ENCODE peak calls at places on chromosomes 6 and 20, in ten cellular contexts. N is right atrium auricular region; H is A549; B is sigmoid colon; Y is pancreas; L is lower lobe of right lung; U is RWPE2; S is tibial artery; T is heart left ventricle; I is CD8-positive, alpha-beta T cell. A is an unnamed sample. For H3K4me1, the result is how much of the 10 kb centered on the place peaks cover.

GRCh38 chr6:71387179-71387578 is 98.6 kb downstream of the OGFRL1 start:
- DNase-seq in S (no peak), U (no peak), B (no peak), N (no peak), T (no peak), H (no peak), Y (no peak), I (no peak), L (no peak), A (no peak)

GRCh38 chr6:82906951-82907350 is 158.7 kb downstream of the UBE3D start:
- DNase-seq in I (no peak), Y (no peak), S (no peak), N (no peak), T (no peak), H (no peak), B (no peak), U (no peak), L (no peak), A (no peak)

GRCh38 chr6:155381856-155382690 is 67.8 kb upstream of the TFB1M start:
- DNase-seq in L (no peak), N (no peak), B (no peak), U (no peak), Y (no peak), S (no peak), I (no peak), H (no peak), T (no peak), A (no peak)

GRCh38 chr20:701401-702129 is 26.0 kb upstream of the SCRT2 start:
- DNase-seq in S (no peak), Y (no peak), N (no peak), H (no peak), T (no peak), L (no peak), B (peak), U (no peak), I (no peak), A (no peak)

GRCh38 chr6:20952605-20953004 is 418.3 kb downstream of the CDKAL1 start:
- DNase-seq in Y (no peak), S (no peak), I (no peak), U (no peak), H (no peak), N (no peak), T (peak), B (no peak), L (no peak), A (no peak)

GRCh38 chr20:60869626-60870025 is 382.4 kb upstream of the CDH4 start:
- DNase-seq in I (no peak), N (no peak), S (no peak), B (no peak), H (no peak), L (no peak), U (no peak), T (no peak), Y (no peak), A (no peak)

GRCh38 chr6:132764370-132764769 is 6.7 kb upstream of the VNN2 start:
- DNase-seq in H (peak), I (no peak), U (peak), S (no peak), T (peak), Y (no peak), L (no peak), N (no peak), B (no peak), A (no peak)

GRCh38 chr6:161000632-161001031 is 9.1 kb downstream of the MAP3K4 start:
- DNase-seq in H (no peak), T (no peak), U (no peak), B (no peak), I (no peak), L (no peak), Y (no peak), S (no peak), N (no peak), A (no peak)

GRCh38 chr6:150800596-150801310 is 64.7 kb upstream of the MTHFD1L start:
- DNase-seq in L (no peak), I (no peak), U (no peak), T (no peak), B (no peak), S (no peak), H (no peak), Y (no peak), N (no peak), A (no peak)

GRCh38 chr20:57708694-57709673 is 831 bp downstream of the PMEPA1 start:
- DNase-seq in Y (no peak), T (peak), N (no peak), L (no peak), H (no peak), B (peak), S (no peak), I (peak), U (no peak), A (no peak)

GRCh38 chr6:160328447-160328846 is 19.7 kb upstream of the SLC22A3 start:
- DNase-seq in L (no peak), N (no peak), S (peak), I (no peak), B (no peak), T (no peak), H (no peak), Y (no peak), U (no peak), A (peak)

GRCh38 chr6:159852877-159853276 is 37.9 kb upstream of the MAS1 start:
- DNase-seq in I (no peak), Y (no peak), U (no peak), L (no peak), S (no peak), B (no peak), H (no peak), N (peak), T (no peak), A (no peak)

GRCh38 chr6:100893743-100894142 is 12.6 kb upstream of the ASCC3 start:
- DNase-seq in I (no peak), B (no peak), S (no peak), T (no peak), N (no peak), L (no peak), H (no peak), Y (no peak), U (no peak), A (no peak)

GRCh38 chr6:14026831-14027539 is 90.6 kb upstream of the CD83 start:
- DNase-seq in T (no peak), Y (no peak), S (no peak), U (no peak), B (no peak), L (no peak), H (no peak), I (no peak), N (no peak), A (no peak)

GRCh38 chr20:50283922-50284810 is 93.5 kb downstream of the CEBPB start:
- DNase-seq in T (no peak), H (peak), S (peak), Y (peak), U (peak), I (no peak), L (peak), N (peak), B (peak), A (no peak)

GRCh38 chr6:148395583-148396101 is 53.0 kb downstream of the SASH1 start:
- DNase-seq in I (no peak), S (peak), H (no peak), Y (no peak), U (no peak), B (no peak), L (no peak), T (peak), N (no peak), A (no peak)

GRCh38 chr20:63699466-63700198 is 3.2 kb downstream of the TNFRSF6B start:
- DNase-seq in L (peak), U (peak), B (peak), Y (no peak), H (no peak), S (peak), I (no peak), T (no peak), N (no peak), A (no peak)

GRCh38 chr20:48478370-48478769 is 349.4 kb downstream of the PREX1 start:
- DNase-seq in L (no peak), S (no peak), H (no peak), N (no peak), I (no peak), U (no peak), Y (no peak), T (no peak), B (no peak), A (no peak)

GRCh38 chr20:23889775-23890187 is 10.2 kb upstream of the CST5 start:
- DNase-seq in Y (peak), U (no peak), H (peak), S (peak), B (no peak), L (no peak), T (no peak), I (peak), N (no peak), A (no peak)

GRCh38 chr20:6641012-6641411 is 126.5 kb upstream of the BMP2 start:
- DNase-seq in H (no peak), B (no peak), I (no peak), L (no peak), U (no peak), N (no peak), Y (no peak), T (no peak), S (no peak), A (no peak)

GRCh38 chr6:9204171-9204570 is 768.8 kb upstream of the SLC35B3 start:
- DNase-seq in T (no peak), H (no peak), U (no peak), Y (peak), S (no peak), N (no peak), L (no peak), B (no peak), I (no peak), A (no peak)

GRCh38 chr20:48750376-48750775 is 77.4 kb downstream of the PREX1 start:
- DNase-seq in B (no peak), L (no peak), U (no peak), H (no peak), S (no peak), Y (no peak), N (no peak), T (no peak), I (no peak), A (no peak)

GRCh38 chr20:25039697-25040437 is 18.1 kb downstream of the ACSS1 start:
- DNase-seq in B (peak), N (peak), L (peak), Y (peak), H (no peak), T (peak), I (no peak), S (peak), U (no peak), A (peak)

GRCh38 chr6:135701426-135701825 is 150.1 kb upstream of the PDE7B start:
- DNase-seq in H (no peak), N (no peak), L (no peak), U (no peak), I (no peak), S (no peak), Y (no peak), B (no peak), T (no peak), A (no peak)

GRCh38 chr6:84652356-84653026 is 111.9 kb downstream of the TBX18 start:
- DNase-seq in U (no peak), H (peak), N (no peak), S (no peak), I (no peak), T (no peak), B (no peak), Y (no peak), L (no peak), A (no peak)

GRCh38 chr20:54133434-54134427 is 40.1 kb downstream of the CYP24A1 start:
- DNase-seq in Y (no peak), S (no peak), B (no peak), T (no peak), U (no peak), L (no peak), N (no peak), I (no peak), H (no peak), A (no peak)

GRCh38 chr20:5177071-5177470 is 50.3 kb downstream of the CDS2 start:
- DNase-seq in B (no peak), I (no peak), L (no peak), Y (no peak), U (no peak), H (no peak), N (no peak), T (no peak), S (no peak), A (no peak)

GRCh38 chr20:48945840-48946514 is 24.5 kb downstream of the ARFGEF2 start:
- DNase-seq in L (no peak), I (no peak), B (no peak), T (no peak), N (no peak), H (no peak), S (no peak), U (peak), Y (peak), A (no peak)

GRCh38 chr6:11613858-11614257 is 76.3 kb downstream of the TMEM170B start:
- DNase-seq in U (no peak), Y (no peak), N (no peak), S (no peak), H (peak), L (no peak), B (no peak), T (no peak), I (no peak), A (no peak)

GRCh38 chr6:30885999-30886896 is 1.9 kb downstream of the DDR1 start:
- DNase-seq in T (peak), Y (peak), I (peak), N (peak), U (peak), B (peak), L (no peak), H (peak), S (peak), A (no peak)

GRCh38 chr6:167350731-167351655 is 26.1 kb downstream of the TTLL2 start:
- DNase-seq in U (no peak), B (peak), S (no peak), Y (peak), N (peak), L (peak), H (peak), T (peak), I (peak), A (no peak)

GRCh38 chr6:135739288-135739687 is 112.2 kb upstream of the PDE7B start:
- DNase-seq in I (no peak), Y (no peak), S (no peak), N (no peak), T (no peak), L (no peak), H (no peak), B (no peak), U (no peak), A (no peak)

GRCh38 chr6:7165002-7165735 is 57.4 kb downstream of the RREB1 start:
- DNase-seq in S (no peak), U (no peak), T (no peak), Y (no peak), H (no peak), L (no peak), B (no peak), N (no peak), I (no peak), A (no peak)

GRCh38 chr20:57458400-57459160 is 66.4 kb downstream of the CTCFL start:
- DNase-seq in T (no peak), S (peak), H (no peak), L (no peak), U (no peak), N (no peak), I (no peak), Y (peak), B (peak), A (peak)

GRCh38 chr6:54535568-54535967 is 227.3 kb downstream of the TINAG start:
- DNase-seq in N (no peak), Y (no peak), T (no peak), S (no peak), L (no peak), I (no peak), H (no peak), B (no peak), U (no peak), A (no peak)

GRCh38 chr6:160293844-160294243 is 35.2 kb upstream of the SLC22A2 start:
- DNase-seq in I (no peak), N (no peak), B (no peak), T (no peak), Y (no peak), S (peak), H (no peak), U (no peak), L (peak), A (no peak)

GRCh38 chr20:62143976-62144825 is 632 bp downstream of the SS18L1 start:
- DNase-seq in T (peak), S (peak), B (peak), I (peak), H (peak), L (peak), N (no peak), U (peak), Y (peak), A (no peak)

GRCh38 chr6:88045521-88046136 is 2.0 kb upstream of the SPACA1 start:
- DNase-seq in I (no peak), T (no peak), H (no peak), S (no peak), B (no peak), L (no peak), Y (no peak), N (no peak), U (no peak), A (no peak)

GRCh38 chr20:56964886-56965285 is 301.6 kb downstream of the BMP7 start:
- DNase-seq in Y (no peak), U (no peak), S (no peak), T (no peak), H (no peak), I (no peak), N (no peak), B (no peak), L (no peak), A (no peak)

GRCh38 chr6:43635387-43636311 is at the start of gene MAD2L1BP:
- DNase-seq in S (peak), I (peak), H (peak), U (peak), N (peak), T (peak), L (peak), B (peak), Y (peak), A (peak)
- H3K4me1 ChIP-seq in S (under half), I (under half), H (under half), U (under half), N (under half), T (under half), L (under half), B (under half), Y (under half), A (under half)

GRCh38 chr6:2622683-2623082 is 128.0 kb downstream of the MYLK4 start:
- DNase-seq in B (no peak), S (peak), N (no peak), Y (no peak), L (no peak), U (no peak), T (peak), H (no peak), I (no peak), A (no peak)
- TF ChIP-seq CTCF in B (no peak), S (peak), N (no peak), Y (no peak), L (no peak), U (no peak), T (no peak), H (no peak), I (no peak), A (peak)

DNA sequence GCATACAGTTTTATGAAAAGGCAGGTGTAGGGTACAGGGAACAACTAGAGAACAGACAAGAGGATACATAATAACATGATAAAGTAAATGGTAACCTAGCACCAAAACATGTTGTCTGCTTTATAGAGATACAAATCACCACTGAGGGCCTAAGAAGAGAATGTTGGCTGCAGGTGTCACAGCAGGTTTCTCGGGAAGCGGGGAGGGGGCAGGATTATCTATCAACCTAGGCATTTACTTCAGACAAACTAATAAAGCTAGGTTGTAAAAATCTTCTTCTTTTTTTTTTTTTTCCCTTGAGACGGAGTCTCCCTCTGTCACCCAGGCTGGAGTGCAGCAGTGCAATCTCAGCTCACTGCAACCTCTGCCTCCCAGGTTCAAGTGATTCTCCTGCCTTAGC is 22.7 kb downstream of the PIM1 start:
- DNase-seq in I (no peak), N (no peak), L (no peak), S (no peak), U (no peak), T (no peak), H (no peak), B (peak), Y (no peak), A (no peak)
- H3K4me1 ChIP-seq in I (under half), N (under half), L (under half), S (under half), U (under half), T (under half), H (under half), B (under half), Y (under half), A (under half)

GRCh38 chr6:36427781-36428345 is 14.8 kb downstream of the PXT1 start:
- DNase-seq in B (no peak), S (no peak), I (no peak), N (no peak), L (no peak), T (no peak), Y (no peak), H (no peak), U (no peak), A (no peak)
- TF ChIP-seq CTCF in B (no peak), S (no peak), I (no peak), N (no peak), L (no peak), T (no peak), Y (no peak), H (no peak), U (no peak), A (no peak)

GRCh38 chr20:47377122-47377722 is 20.7 kb upstream of the ZMYND8 start:
- DNase-seq in B (no peak), N (no peak), T (no peak), Y (no peak), I (no peak), U (no peak), S (no peak), H (no peak), L (no peak), A (no peak)

GRCh38 chr20:47370214-47370613 is 13.7 kb upstream of the ZMYND8 start:
- DNase-seq in Y (no peak), B (no peak), N (no peak), H (no peak), T (no peak), L (peak), I (no peak), S (no peak), U (no peak), A (no peak)

GRCh38 chr20:47368301-47368700 is 11.8 kb upstream of the ZMYND8 start:
- DNase-seq in T (no peak), N (no peak), L (no peak), I (no peak), U (no peak), H (no peak), B (no peak), S (no peak), Y (no peak), A (no peak)

GRCh38 chr20:47370850-47371782 is 14.6 kb upstream of the ZMYND8 start:
- DNase-seq in S (no peak), B (no peak), N (no peak), T (no peak), L (peak), Y (no peak), H (no peak), I (no peak), U (no peak), A (no peak)

DNA sequence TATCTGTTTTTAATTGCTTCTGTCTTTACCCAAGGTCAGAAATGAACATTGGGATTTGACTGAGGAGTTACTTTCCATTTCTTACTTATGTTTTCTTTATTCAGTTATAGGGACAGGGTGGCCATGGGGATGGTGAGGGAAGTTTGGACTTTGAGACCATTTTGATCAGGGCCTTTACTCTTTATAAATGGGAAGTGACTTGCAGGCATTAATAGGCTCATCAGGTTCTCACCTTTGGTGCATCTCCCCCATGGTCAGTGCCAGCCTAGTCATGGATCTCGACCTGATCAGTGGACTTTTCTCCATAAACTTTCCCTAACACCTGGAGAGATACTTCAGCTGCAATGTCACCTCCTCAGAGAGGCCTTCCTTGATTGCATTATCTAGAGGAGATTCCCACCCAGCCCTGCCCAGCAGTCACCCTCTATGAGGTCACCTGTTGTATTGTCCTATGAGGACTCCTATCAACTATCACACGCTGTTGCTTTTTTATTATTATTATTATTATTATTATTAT is 16.8 kb upstream of the ZMYND8 start:
- DNase-seq in I (no peak), T (no peak), S (no peak), N (no peak), H (no peak), U (no peak), L (no peak), Y (no peak), B (no peak), A (no peak)
- H3K4me1 ChIP-seq in I (under half), T (under half), S (under half), N (under half), H (under half), U (under half), L (under half), Y (under half), B (under half), A (under half)

GRCh38 chr20:2387180-2387577 is 6.5 kb downstream of the TGM6 start:
- DNase-seq in I (peak), B (no peak), N (no peak), H (peak), L (no peak), S (no peak), U (no peak), Y (no peak), T (no peak), A (no peak)
- TF ChIP-seq CTCF in I (peak), B (no peak), N (peak), H (peak), L (peak), S (no peak), U (peak), Y (no peak), T (no peak), A (peak)

GRCh38 chr6:29679962-29680361 is 990 bp downstream of the ZFP57 start:
- DNase-seq in S (no peak), L (no peak), N (no peak), B (no peak), U (peak), H (no peak), I (no peak), Y (no peak), T (no peak), A (no peak)
- H3K4me1 ChIP-seq in S (under half), L (under half), N (under half), B (under half), U (under half), H (under half), I (under half), Y (under half), T (under half), A (under half)

GRCh38 chr6:139927236-139927635 is 552.8 kb upstream of the CITED2 start:
- DNase-seq in T (no peak), I (no peak), L (no peak), B (no peak), H (no peak), U (no peak), Y (no peak), N (no peak), S (no peak), A (no peak)
- TF ChIP-seq CTCF in T (no peak), I (no peak), L (peak), B (no peak), H (no peak), U (no peak), Y (no peak), N (no peak), S (no peak), A (no peak)